ENCODE peak calls at places on chromosomes 2 and 18, in six cellular contexts. One of them, this sample, is unnamed.

GRCh38 chr2:239073270-239073669 is 225.4 kb downstream of the TWIST2 start:
- DNase-seq in CD8-positive, alpha-beta memory T cell: no peak
- DNase-seq in PC-9: no peak
- DNase-seq in BJ: no peak
- DNase-seq in hepatocyte: no peak
- DNase-seq in cardiac muscle cell: no peak
- DNase-seq in this sample: no peak

GRCh38 chr2:190682168-190682567 is 33.3 kb downstream of the NAB1 start:
- DNase-seq in cardiac muscle cell: peak; percentile 8
- DNase-seq in BJ: no peak
- DNase-seq in PC-9: no peak
- DNase-seq in hepatocyte: no peak
- DNase-seq in CD8-positive, alpha-beta memory T cell: no peak
- DNase-seq in this sample: no peak

GRCh38 chr2:241063587-241063986 is 38.5 kb downstream of the MTERF4 start:
- DNase-seq in CD8-positive, alpha-beta memory T cell: no peak
- DNase-seq in hepatocyte: no peak
- DNase-seq in cardiac muscle cell: no peak
- DNase-seq in BJ: no peak
- DNase-seq in PC-9: no peak
- DNase-seq in this sample: no peak

GRCh38 chr18:43271593-43272432 is 5.5 kb downstream of the SYT4 start:
- DNase-seq in BJ: peak; percentile 3
- DNase-seq in hepatocyte: peak; percentile 59
- DNase-seq in CD8-positive, alpha-beta memory T cell: no peak
- DNase-seq in PC-9: no peak
- DNase-seq in cardiac muscle cell: peak; percentile 52
- DNase-seq in this sample: peak; percentile 5

GRCh38 chr2:68336192-68336591 is 16.4 kb upstream of the CNRIP1 start:
- DNase-seq in PC-9: peak; percentile 94
- DNase-seq in CD8-positive, alpha-beta memory T cell: no peak
- DNase-seq in cardiac muscle cell: no peak
- DNase-seq in hepatocyte: no peak
- DNase-seq in BJ: peak; percentile 37
- DNase-seq in this sample: no peak

GRCh38 chr2:105571445-105571987 is 172.7 kb upstream of the FHL2 start:
- DNase-seq in cardiac muscle cell: no peak
- DNase-seq in hepatocyte: no peak
- DNase-seq in CD8-positive, alpha-beta memory T cell: no peak
- DNase-seq in BJ: no peak
- DNase-seq in PC-9: no peak
- DNase-seq in this sample: no peak

GRCh38 chr2:104332733-104333132 is 521.2 kb upstream of the POU3F3 start:
- DNase-seq in BJ: no peak
- DNase-seq in CD8-positive, alpha-beta memory T cell: no peak
- DNase-seq in cardiac muscle cell: no peak
- DNase-seq in hepatocyte: peak; percentile 77
- DNase-seq in PC-9: no peak
- DNase-seq in this sample: peak; percentile 21

GRCh38 chr18:6203791-6204190 is 210.9 kb downstream of the L3MBTL4 start:
- DNase-seq in CD8-positive, alpha-beta memory T cell: no peak
- DNase-seq in BJ: no peak
- DNase-seq in hepatocyte: no peak
- DNase-seq in PC-9: no peak
- DNase-seq in cardiac muscle cell: no peak
- DNase-seq in this sample: no peak

GRCh38 chr2:201220102-201220570 is 37.2 kb downstream of the CASP10 start:
- DNase-seq in PC-9: peak; percentile 68
- DNase-seq in BJ: no peak
- DNase-seq in hepatocyte: peak; percentile 41
- DNase-seq in cardiac muscle cell: peak; percentile 54
- DNase-seq in CD8-positive, alpha-beta memory T cell: no peak
- DNase-seq in this sample: peak; percentile 29

GRCh38 chr2:8857709-8858108 is 20.3 kb upstream of the KIDINS220 start:
- DNase-seq in hepatocyte: no peak
- DNase-seq in PC-9: no peak
- DNase-seq in CD8-positive, alpha-beta memory T cell: no peak
- DNase-seq in cardiac muscle cell: no peak
- DNase-seq in BJ: no peak
- DNase-seq in this sample: peak; percentile 32
- H3K36me3 ChIP-seq in hepatocyte: no peaks in the 10 kb centered on the region
- H3K36me3 ChIP-seq in PC-9: peaks cover 5% of the 10 kb centered on the region
- H3K36me3 ChIP-seq in CD8-positive, alpha-beta memory T cell: no peaks in the 10 kb centered on the region
- H3K36me3 ChIP-seq in cardiac muscle cell: no peaks in the 10 kb centered on the region
- H3K36me3 ChIP-seq in BJ: no peaks in the 10 kb centered on the region
- H3K36me3 ChIP-seq in this sample: no peaks in the 10 kb centered on the region

GRCh38 chr2:108266218-108266617 is 22.5 kb upstream of the SULT1C2 start:
- DNase-seq in PC-9: no peak
- DNase-seq in hepatocyte: peak; percentile 25
- DNase-seq in CD8-positive, alpha-beta memory T cell: no peak
- DNase-seq in cardiac muscle cell: no peak
- DNase-seq in BJ: no peak
- DNase-seq in this sample: no peak

GRCh38 chr2:108267117-108267516 is 21.6 kb upstream of the SULT1C2 start:
- DNase-seq in CD8-positive, alpha-beta memory T cell: no peak
- DNase-seq in BJ: no peak
- DNase-seq in PC-9: no peak
- DNase-seq in hepatocyte: no peak
- DNase-seq in cardiac muscle cell: no peak
- DNase-seq in this sample: no peak

GRCh38 chr2:108268001-108268400 is 20.7 kb upstream of the SULT1C2 start:
- DNase-seq in PC-9: peak; percentile 60
- DNase-seq in hepatocyte: no peak
- DNase-seq in cardiac muscle cell: no peak
- DNase-seq in CD8-positive, alpha-beta memory T cell: no peak
- DNase-seq in BJ: peak; percentile 26
- DNase-seq in this sample: no peak

GRCh38 chr2:108260773-108261172 is 21.0 kb downstream of the SULT1C3 start:
- DNase-seq in cardiac muscle cell: no peak
- DNase-seq in CD8-positive, alpha-beta memory T cell: no peak
- DNase-seq in PC-9: no peak
- DNase-seq in BJ: no peak
- DNase-seq in hepatocyte: no peak
- DNase-seq in this sample: no peak

GRCh38 chr2:108263425-108263824 is 23.7 kb downstream of the SULT1C3 start:
- DNase-seq in hepatocyte: no peak
- DNase-seq in PC-9: no peak
- DNase-seq in cardiac muscle cell: no peak
- DNase-seq in BJ: no peak
- DNase-seq in CD8-positive, alpha-beta memory T cell: no peak
- DNase-seq in this sample: no peak
- H3K36me3 ChIP-seq in hepatocyte: no peaks in the 10 kb centered on the region
- H3K36me3 ChIP-seq in PC-9: no peaks in the 10 kb centered on the region
- H3K36me3 ChIP-seq in cardiac muscle cell: no peaks in the 10 kb centered on the region
- H3K36me3 ChIP-seq in BJ: no peaks in the 10 kb centered on the region
- H3K36me3 ChIP-seq in CD8-positive, alpha-beta memory T cell: no peaks in the 10 kb centered on the region
- H3K36me3 ChIP-seq in this sample: no peaks in the 10 kb centered on the region

DNA sequence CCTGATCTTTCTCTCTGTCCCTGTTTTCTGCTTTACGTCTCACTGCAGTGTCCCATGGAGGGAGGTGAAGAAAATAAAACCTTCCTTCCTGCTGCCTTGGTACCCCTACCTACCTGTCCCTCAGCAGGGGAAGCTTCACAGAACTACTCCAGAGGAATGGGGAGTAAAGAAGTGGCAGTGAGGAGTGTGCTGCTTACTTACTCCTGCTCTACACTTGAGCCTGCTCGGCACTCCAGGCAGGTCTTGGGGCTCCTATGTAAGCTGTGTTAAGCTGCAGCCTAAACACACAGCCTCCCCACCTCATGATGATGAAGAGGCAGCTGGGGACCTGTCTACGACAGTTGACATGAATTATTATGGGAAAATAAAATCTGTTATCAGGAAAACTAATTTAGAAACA is 72.6 kb downstream of the ACSL3 start:
- DNase-seq in PC-9: no peak
- DNase-seq in cardiac muscle cell: no peak
- DNase-seq in CD8-positive, alpha-beta memory T cell: no peak
- DNase-seq in BJ: no peak
- DNase-seq in hepatocyte: no peak
- DNase-seq in this sample: no peak
- H3K36me3 ChIP-seq in PC-9: peaks cover 85% of the 10 kb centered on the region
- H3K36me3 ChIP-seq in cardiac muscle cell: peaks cover 66% of the 10 kb centered on the region
- H3K36me3 ChIP-seq in CD8-positive, alpha-beta memory T cell: peaks cover 23% of the 10 kb centered on the region
- H3K36me3 ChIP-seq in BJ: peaks cover 8% of the 10 kb centered on the region
- H3K36me3 ChIP-seq in hepatocyte: no peaks in the 10 kb centered on the region
- H3K36me3 ChIP-seq in this sample: peaks cover 23% of the 10 kb centered on the region

DNA sequence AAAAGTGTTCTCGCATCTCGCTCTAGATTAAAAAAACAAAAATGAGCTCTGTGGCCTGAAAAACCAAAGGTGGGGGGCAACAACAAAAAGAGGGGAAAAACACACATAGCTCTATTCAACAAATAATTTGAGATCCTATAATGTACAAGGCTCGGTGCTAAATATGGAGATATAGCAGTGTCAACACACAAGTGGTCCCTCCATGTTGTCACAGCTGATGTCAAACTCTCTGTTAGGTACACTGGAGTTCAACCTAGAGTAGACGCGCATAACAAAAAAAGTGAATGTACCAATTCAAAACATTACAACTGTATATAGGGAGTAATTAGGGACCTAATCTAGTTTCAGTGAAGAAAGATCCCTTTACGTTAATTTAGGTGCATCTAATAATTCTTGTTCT is 5.9 kb downstream of the NCL start:
- DNase-seq in cardiac muscle cell: no peak
- DNase-seq in PC-9: no peak
- DNase-seq in CD8-positive, alpha-beta memory T cell: no peak
- DNase-seq in BJ: no peak
- DNase-seq in hepatocyte: no peak
- DNase-seq in this sample: no peak
- H3K36me3 ChIP-seq in cardiac muscle cell: peaks cover 88% of the 10 kb centered on the region
- H3K36me3 ChIP-seq in PC-9: peaks cover 85% of the 10 kb centered on the region
- H3K36me3 ChIP-seq in CD8-positive, alpha-beta memory T cell: peaks cover 93% of the 10 kb centered on the region
- H3K36me3 ChIP-seq in BJ: peaks cover 40% of the 10 kb centered on the region
- H3K36me3 ChIP-seq in hepatocyte: peaks cover 10% of the 10 kb centered on the region
- H3K36me3 ChIP-seq in this sample: peaks cover 79% of the 10 kb centered on the region

GRCh38 chr2:236806133-236806532 is 236.5 kb downstream of the ACKR3 start:
- DNase-seq in PC-9: no peak
- DNase-seq in cardiac muscle cell: no peak
- DNase-seq in BJ: no peak
- DNase-seq in hepatocyte: no peak
- DNase-seq in CD8-positive, alpha-beta memory T cell: no peak
- DNase-seq in this sample: no peak

GRCh38 chr2:236799391-236800048 is 229.9 kb downstream of the ACKR3 start:
- DNase-seq in PC-9: no peak
- DNase-seq in BJ: no peak
- DNase-seq in CD8-positive, alpha-beta memory T cell: no peak
- DNase-seq in cardiac muscle cell: no peak
- DNase-seq in hepatocyte: no peak
- DNase-seq in this sample: no peak

GRCh38 chr2:236798491-236798890 is 228.9 kb downstream of the ACKR3 start:
- DNase-seq in cardiac muscle cell: no peak
- DNase-seq in PC-9: no peak
- DNase-seq in hepatocyte: no peak
- DNase-seq in BJ: no peak
- DNase-seq in CD8-positive, alpha-beta memory T cell: no peak
- DNase-seq in this sample: no peak

GRCh38 chr2:236803621-236804020 is 234.0 kb downstream of the ACKR3 start:
- DNase-seq in BJ: no peak
- DNase-seq in PC-9: no peak
- DNase-seq in CD8-positive, alpha-beta memory T cell: no peak
- DNase-seq in hepatocyte: no peak
- DNase-seq in cardiac muscle cell: no peak
- DNase-seq in this sample: peak; percentile 71

DNA sequence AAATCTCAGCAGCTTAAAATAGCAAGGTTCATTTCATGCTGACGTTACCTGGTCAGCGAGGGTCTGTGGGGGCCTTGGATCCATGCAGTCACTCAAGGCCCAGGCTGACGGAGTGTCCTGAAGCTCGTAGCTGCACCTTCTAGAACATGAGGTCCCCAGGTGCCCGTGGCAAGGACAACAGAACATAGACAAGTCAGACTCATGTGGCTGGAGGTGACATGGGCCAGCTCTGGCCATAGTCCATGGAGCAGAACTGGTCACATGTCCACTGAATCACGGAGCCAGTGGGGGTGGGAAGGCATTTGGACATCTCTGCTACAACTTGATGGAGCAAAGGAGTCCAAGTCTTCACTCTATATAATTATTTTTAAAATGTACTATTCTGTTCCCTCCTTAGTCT is 233.2 kb downstream of the ACKR3 start:
- DNase-seq in CD8-positive, alpha-beta memory T cell: no peak
- DNase-seq in PC-9: no peak
- DNase-seq in BJ: no peak
- DNase-seq in hepatocyte: no peak
- DNase-seq in cardiac muscle cell: no peak
- DNase-seq in this sample: no peak
- H3K36me3 ChIP-seq in CD8-positive, alpha-beta memory T cell: no peaks in the 10 kb centered on the region
- H3K36me3 ChIP-seq in PC-9: no peaks in the 10 kb centered on the region
- H3K36me3 ChIP-seq in BJ: no peaks in the 10 kb centered on the region
- H3K36me3 ChIP-seq in hepatocyte: no peaks in the 10 kb centered on the region
- H3K36me3 ChIP-seq in cardiac muscle cell: no peaks in the 10 kb centered on the region
- H3K36me3 ChIP-seq in this sample: no peaks in the 10 kb centered on the region

GRCh38 chr18:23176701-23177432 is 41.6 kb downstream of the CABLES1 start:
- DNase-seq in CD8-positive, alpha-beta memory T cell: no peak
- DNase-seq in PC-9: no peak
- DNase-seq in cardiac muscle cell: no peak
- DNase-seq in BJ: no peak
- DNase-seq in hepatocyte: no peak
- DNase-seq in this sample: no peak
- H3K36me3 ChIP-seq in CD8-positive, alpha-beta memory T cell: no peaks in the 10 kb centered on the region
- H3K36me3 ChIP-seq in PC-9: no peaks in the 10 kb centered on the region
- H3K36me3 ChIP-seq in cardiac muscle cell: no peaks in the 10 kb centered on the region
- H3K36me3 ChIP-seq in BJ: no peaks in the 10 kb centered on the region
- H3K36me3 ChIP-seq in hepatocyte: no peaks in the 10 kb centered on the region
- H3K36me3 ChIP-seq in this sample: no peaks in the 10 kb centered on the region

GRCh38 chr2:215707608-215708007 is 271.7 kb upstream of the FN1 start:
- DNase-seq in cardiac muscle cell: peak; percentile 23
- DNase-seq in BJ: no peak
- DNase-seq in PC-9: no peak
- DNase-seq in hepatocyte: no peak
- DNase-seq in CD8-positive, alpha-beta memory T cell: no peak
- DNase-seq in this sample: no peak

GRCh38 chr2:215713393-215713792 is 277.5 kb upstream of the FN1 start:
- DNase-seq in CD8-positive, alpha-beta memory T cell: no peak
- DNase-seq in PC-9: no peak
- DNase-seq in hepatocyte: peak; percentile 38
- DNase-seq in cardiac muscle cell: no peak
- DNase-seq in BJ: peak; percentile 89
- DNase-seq in this sample: no peak

GRCh38 chr2:215712219-215712849 is 276.5 kb upstream of the FN1 start:
- DNase-seq in CD8-positive, alpha-beta memory T cell: no peak
- DNase-seq in PC-9: no peak
- DNase-seq in cardiac muscle cell: no peak
- DNase-seq in BJ: no peak
- DNase-seq in hepatocyte: no peak
- DNase-seq in this sample: no peak

GRCh38 chr2:215712850-215713230 is 277.0 kb upstream of the FN1 start:
- DNase-seq in hepatocyte: no peak
- DNase-seq in cardiac muscle cell: no peak
- DNase-seq in CD8-positive, alpha-beta memory T cell: no peak
- DNase-seq in PC-9: no peak
- DNase-seq in BJ: no peak
- DNase-seq in this sample: no peak

DNA sequence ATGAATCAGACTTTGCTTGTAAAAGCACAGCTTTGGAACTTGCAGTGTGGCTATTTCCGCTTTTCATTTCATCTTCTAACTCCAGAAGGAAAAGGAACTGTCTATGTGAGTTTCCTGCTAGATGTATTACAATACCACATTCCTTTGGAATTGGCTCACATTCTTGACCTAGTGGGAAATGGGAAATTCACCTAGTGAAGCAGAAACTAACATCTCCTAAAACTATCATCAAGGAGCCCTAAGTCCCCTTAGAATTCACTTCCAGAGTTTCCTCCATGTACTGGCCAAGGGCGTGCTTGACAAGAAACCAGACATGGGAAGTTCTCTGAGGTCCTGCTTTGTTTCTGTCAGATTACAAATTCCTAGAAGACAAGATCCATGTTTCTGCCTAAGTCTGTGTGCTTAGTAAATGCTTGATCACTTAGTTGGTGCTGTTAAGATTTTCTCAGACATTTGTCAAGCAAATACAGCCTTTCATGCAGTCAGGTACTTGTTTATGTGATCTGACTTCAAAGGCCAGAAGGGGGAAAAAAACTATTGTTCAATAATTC is 275.7 kb upstream of the FN1 start:
- DNase-seq in CD8-positive, alpha-beta memory T cell: no peak
- DNase-seq in PC-9: peak; percentile 67
- DNase-seq in cardiac muscle cell: peak; percentile 18
- DNase-seq in BJ: peak; percentile 19
- DNase-seq in hepatocyte: peak; percentile 23
- DNase-seq in this sample: no peak
- H3K36me3 ChIP-seq in CD8-positive, alpha-beta memory T cell: no peaks in the 10 kb centered on the region
- H3K36me3 ChIP-seq in PC-9: no peaks in the 10 kb centered on the region
- H3K36me3 ChIP-seq in cardiac muscle cell: no peaks in the 10 kb centered on the region
- H3K36me3 ChIP-seq in BJ: no peaks in the 10 kb centered on the region
- H3K36me3 ChIP-seq in hepatocyte: no peaks in the 10 kb centered on the region
- H3K36me3 ChIP-seq in this sample: no peaks in the 10 kb centered on the region

This sample was measured in H7.